ENCODE peak calls at places on chromosome 15, in six cellular contexts. One of them, this sample, is unnamed.

GRCh38 chr15:80998252-80998651 is 2.5 kb upstream of the TLNRD1 start:
- DNase-seq in left ventricle myocardium inferior: no peak
- DNase-seq in aorta: no peak
- DNase-seq in colonic mucosa: no peak
- DNase-seq in CD4-positive, alpha-beta memory T cell: no peak
- DNase-seq in GM23338: no peak
- DNase-seq in this sample: no peak

GRCh38 chr15:97517726-97518125 is 442.8 kb upstream of the ARRDC4 start:
- DNase-seq in colonic mucosa: no peak
- DNase-seq in GM23338: no peak
- DNase-seq in CD4-positive, alpha-beta memory T cell: no peak
- DNase-seq in left ventricle myocardium inferior: no peak
- DNase-seq in aorta: no peak
- DNase-seq in this sample: no peak

GRCh38 chr15:77901921-77902750 is 175.4 kb downstream of the TBC1D2B start:
- DNase-seq in GM23338: peak; percentile 37
- DNase-seq in aorta: no peak
- DNase-seq in CD4-positive, alpha-beta memory T cell: no peak
- DNase-seq in left ventricle myocardium inferior: no peak
- DNase-seq in colonic mucosa: no peak
- DNase-seq in this sample: no peak

GRCh38 chr15:52528465-52529288 is at the start of gene MYO5A:
- DNase-seq in aorta: peak; percentile 87
- DNase-seq in GM23338: peak; percentile 87
- DNase-seq in CD4-positive, alpha-beta memory T cell: peak; percentile 87
- DNase-seq in left ventricle myocardium inferior: peak; percentile 76
- DNase-seq in colonic mucosa: peak; percentile 60
- DNase-seq in this sample: peak; percentile 79

GRCh38 chr15:28096720-28097431 is 2.2 kb downstream of the OCA2 start:
- DNase-seq in aorta: no peak
- DNase-seq in colonic mucosa: peak; percentile 32
- DNase-seq in left ventricle myocardium inferior: no peak
- DNase-seq in GM23338: peak; percentile 64
- DNase-seq in CD4-positive, alpha-beta memory T cell: no peak
- DNase-seq in this sample: no peak

GRCh38 chr15:79004336-79004735 is 59.5 kb upstream of the CTSH start:
- DNase-seq in left ventricle myocardium inferior: no peak
- DNase-seq in colonic mucosa: no peak
- DNase-seq in aorta: peak; percentile 50
- DNase-seq in CD4-positive, alpha-beta memory T cell: no peak
- DNase-seq in GM23338: peak; percentile 68
- DNase-seq in this sample: no peak

GRCh38 chr15:58444056-58444455 is 12.3 kb downstream of the LIPC start:
- DNase-seq in colonic mucosa: no peak
- DNase-seq in left ventricle myocardium inferior: no peak
- DNase-seq in GM23338: no peak
- DNase-seq in CD4-positive, alpha-beta memory T cell: no peak
- DNase-seq in aorta: no peak
- DNase-seq in this sample: no peak

GRCh38 chr15:57395292-57395691 is 19.0 kb downstream of the CGNL1 start:
- DNase-seq in colonic mucosa: no peak
- DNase-seq in CD4-positive, alpha-beta memory T cell: no peak
- DNase-seq in GM23338: no peak
- DNase-seq in left ventricle myocardium inferior: no peak
- DNase-seq in aorta: no peak
- DNase-seq in this sample: no peak

GRCh38 chr15:62138124-62138523 is 27.0 kb downstream of the C2CD4B start:
- DNase-seq in CD4-positive, alpha-beta memory T cell: no peak
- DNase-seq in left ventricle myocardium inferior: no peak
- DNase-seq in GM23338: no peak
- DNase-seq in aorta: no peak
- DNase-seq in colonic mucosa: no peak
- DNase-seq in this sample: no peak

GRCh38 chr15:66221126-66221525 is 32.4 kb downstream of the MEGF11 start:
- DNase-seq in GM23338: no peak
- DNase-seq in left ventricle myocardium inferior: no peak
- DNase-seq in aorta: no peak
- DNase-seq in CD4-positive, alpha-beta memory T cell: no peak
- DNase-seq in colonic mucosa: no peak
- DNase-seq in this sample: no peak

GRCh38 chr15:63250312-63250965 is 27.0 kb upstream of the APH1B start:
- DNase-seq in colonic mucosa: no peak
- DNase-seq in left ventricle myocardium inferior: no peak
- DNase-seq in GM23338: no peak
- DNase-seq in CD4-positive, alpha-beta memory T cell: no peak
- DNase-seq in aorta: no peak
- DNase-seq in this sample: no peak

GRCh38 chr15:100767002-100767825 is 112.4 kb upstream of the ALDH1A3 start:
- DNase-seq in left ventricle myocardium inferior: no peak
- DNase-seq in colonic mucosa: no peak
- DNase-seq in GM23338: no peak
- DNase-seq in aorta: no peak
- DNase-seq in CD4-positive, alpha-beta memory T cell: no peak
- DNase-seq in this sample: no peak

GRCh38 chr15:94397377-94397776 is 166.0 kb downstream of the MCTP2 start:
- DNase-seq in CD4-positive, alpha-beta memory T cell: no peak
- DNase-seq in colonic mucosa: no peak
- DNase-seq in left ventricle myocardium inferior: no peak
- DNase-seq in GM23338: no peak
- DNase-seq in aorta: no peak
- DNase-seq in this sample: no peak

GRCh38 chr15:35680951-35681350 is 135.0 kb upstream of the DPH6 start:
- DNase-seq in left ventricle myocardium inferior: no peak
- DNase-seq in CD4-positive, alpha-beta memory T cell: no peak
- DNase-seq in GM23338: no peak
- DNase-seq in colonic mucosa: no peak
- DNase-seq in aorta: no peak
- DNase-seq in this sample: no peak

GRCh38 chr15:35060591-35060990 is 24.5 kb downstream of the NANOGP8 start:
- DNase-seq in GM23338: no peak
- DNase-seq in left ventricle myocardium inferior: no peak
- DNase-seq in aorta: no peak
- DNase-seq in colonic mucosa: no peak
- DNase-seq in CD4-positive, alpha-beta memory T cell: no peak
- DNase-seq in this sample: no peak

DNA sequence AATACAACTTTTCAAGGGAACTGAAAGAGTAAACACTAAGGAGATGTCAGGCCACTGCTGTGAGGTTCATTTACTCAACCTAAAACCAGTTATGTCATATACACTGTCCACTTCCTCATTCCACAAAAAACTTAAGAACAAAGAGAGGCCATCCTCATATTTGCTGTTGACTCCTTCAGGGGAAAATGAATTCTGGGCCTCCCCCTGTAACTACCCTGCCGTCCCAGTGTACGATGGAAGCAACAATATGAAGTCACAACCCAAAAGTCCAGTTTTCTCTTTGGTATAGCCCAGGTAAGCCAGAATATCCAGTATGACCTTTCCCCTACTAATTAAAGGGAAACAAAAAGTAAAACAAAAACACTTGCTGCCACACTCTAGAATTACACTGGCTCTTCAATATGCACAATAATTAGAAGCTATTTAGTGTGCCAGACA is 16.2 kb downstream of the CEP152 start:
- DNase-seq in left ventricle myocardium inferior: no peak
- DNase-seq in aorta: no peak
- DNase-seq in CD4-positive, alpha-beta memory T cell: no peak
- DNase-seq in GM23338: no peak
- DNase-seq in colonic mucosa: no peak
- DNase-seq in this sample: no peak
- H3K4me3 ChIP-seq in left ventricle myocardium inferior: peak overlapping the region; percentile 22
- H3K4me3 ChIP-seq in aorta: no peak overlapping the region
- H3K4me3 ChIP-seq in CD4-positive, alpha-beta memory T cell: no peak overlapping the region
- H3K4me3 ChIP-seq in GM23338: no peak overlapping the region
- H3K4me3 ChIP-seq in colonic mucosa: no peak overlapping the region
- H3K4me3 ChIP-seq in this sample: no peak overlapping the region

GRCh38 chr15:85116494-85116893 is 134.8 kb downstream of the PDE8A start:
- DNase-seq in aorta: no peak
- DNase-seq in GM23338: no peak
- DNase-seq in CD4-positive, alpha-beta memory T cell: no peak
- DNase-seq in colonic mucosa: no peak
- DNase-seq in left ventricle myocardium inferior: no peak
- DNase-seq in this sample: no peak
- H3K36me3 ChIP-seq in aorta: peaks cover 6% of the 10 kb centered on the region
- H3K36me3 ChIP-seq in GM23338: no peaks in the 10 kb centered on the region
- H3K36me3 ChIP-seq in CD4-positive, alpha-beta memory T cell: peaks cover 17% of the 10 kb centered on the region
- H3K36me3 ChIP-seq in colonic mucosa: no peaks in the 10 kb centered on the region
- H3K36me3 ChIP-seq in left ventricle myocardium inferior: peaks cover 65% of the 10 kb centered on the region
- H3K36me3 ChIP-seq in this sample: peaks cover 53% of the 10 kb centered on the region

DNA sequence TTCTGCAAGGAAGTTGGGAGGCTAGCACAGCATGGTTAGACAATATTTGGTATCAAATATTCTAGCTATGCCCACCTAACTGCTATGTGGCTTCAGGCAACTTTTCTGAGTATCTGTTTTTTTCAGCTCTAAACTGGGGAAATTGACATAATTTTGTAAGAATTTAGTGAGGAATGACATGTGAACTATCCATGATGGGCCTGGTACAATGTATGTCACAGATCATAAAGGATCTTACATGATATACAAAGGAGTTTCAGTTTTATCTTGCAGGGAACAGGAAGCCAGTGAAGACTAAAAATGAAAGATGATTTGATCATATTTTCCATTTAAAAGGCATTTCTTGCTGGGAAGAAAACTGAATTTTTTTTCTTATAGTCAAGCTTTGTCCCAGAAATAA is 436.3 kb upstream of the THBS1 start:
- DNase-seq in aorta: no peak
- DNase-seq in colonic mucosa: no peak
- DNase-seq in GM23338: no peak
- DNase-seq in left ventricle myocardium inferior: no peak
- DNase-seq in CD4-positive, alpha-beta memory T cell: no peak
- DNase-seq in this sample: no peak
- H3K4me3 ChIP-seq in aorta: no peak overlapping the region
- H3K4me3 ChIP-seq in colonic mucosa: no peak overlapping the region
- H3K4me3 ChIP-seq in GM23338: no peak overlapping the region
- H3K4me3 ChIP-seq in left ventricle myocardium inferior: no peak overlapping the region
- H3K4me3 ChIP-seq in CD4-positive, alpha-beta memory T cell: no peak overlapping the region
- H3K4me3 ChIP-seq in this sample: no peak overlapping the region

GRCh38 chr15:73948982-73949381 is 22.7 kb downstream of the LOXL1 start:
- DNase-seq in CD4-positive, alpha-beta memory T cell: no peak
- DNase-seq in GM23338: no peak
- DNase-seq in left ventricle myocardium inferior: no peak
- DNase-seq in aorta: peak; percentile 6
- DNase-seq in colonic mucosa: no peak
- DNase-seq in this sample: no peak
- H3K36me3 ChIP-seq in CD4-positive, alpha-beta memory T cell: no peaks in the 10 kb centered on the region
- H3K36me3 ChIP-seq in GM23338: no peaks in the 10 kb centered on the region
- H3K36me3 ChIP-seq in left ventricle myocardium inferior: peaks cover 14% of the 10 kb centered on the region
- H3K36me3 ChIP-seq in aorta: peaks cover 8% of the 10 kb centered on the region
- H3K36me3 ChIP-seq in colonic mucosa: no peaks in the 10 kb centered on the region
- H3K36me3 ChIP-seq in this sample: peaks cover 2% of the 10 kb centered on the region